ENCODE peak calls at places on chromosome 22, in eight cellular contexts. One of them, this sample, is unnamed.

GRCh38 chr22:22895776-22896445 is 8.3 kb downstream of the IGLL5 start:
- DNase-seq in activated CD8-positive, alpha-beta memory T cell treated with anti-CD3 and anti-CD28 coated beads, Interleukin-2, amount 50 U/mL, for 48 hours: no peak
- DNase-seq in fibroblast of villous mesenchyme: no peak
- DNase-seq in NCI-H1930: no peak
- DNase-seq in SK-N-DZ: no peak
- DNase-seq in stimulated activated CD4-positive, alpha-beta T cell treated with anti-CD3 and anti-CD28 coated beads, Interleukin-4, amount 100 ng/mL, for 4 hours: no peak
- DNase-seq in SK-N-SH: no peak
- DNase-seq in T follicular helper cell: no peak
- DNase-seq in this sample: no peak

GRCh38 chr22:36331912-36332622 is 55.7 kb downstream of the MYH9 start:
- DNase-seq in activated CD8-positive, alpha-beta memory T cell treated with anti-CD3 and anti-CD28 coated beads, Interleukin-2, amount 50 U/mL, for 48 hours: peak
- DNase-seq in SK-N-DZ: no peak
- DNase-seq in fibroblast of villous mesenchyme: no peak
- DNase-seq in T follicular helper cell: peak
- DNase-seq in SK-N-SH: peak
- DNase-seq in stimulated activated CD4-positive, alpha-beta T cell treated with anti-CD3 and anti-CD28 coated beads, Interleukin-4, amount 100 ng/mL, for 4 hours: peak
- DNase-seq in NCI-H1930: no peak
- DNase-seq in this sample: peak

GRCh38 chr22:49930596-49931412 is 12.4 kb downstream of the CRELD2 start:
- DNase-seq in SK-N-DZ: peak
- DNase-seq in T follicular helper cell: no peak
- DNase-seq in activated CD8-positive, alpha-beta memory T cell treated with anti-CD3 and anti-CD28 coated beads, Interleukin-2, amount 50 U/mL, for 48 hours: peak
- DNase-seq in NCI-H1930: peak
- DNase-seq in fibroblast of villous mesenchyme: peak
- DNase-seq in stimulated activated CD4-positive, alpha-beta T cell treated with anti-CD3 and anti-CD28 coated beads, Interleukin-4, amount 100 ng/mL, for 4 hours: peak
- DNase-seq in SK-N-SH: peak
- DNase-seq in this sample: no peak

GRCh38 chr22:49764151-49764581 is 63.5 kb downstream of the BRD1 start:
- DNase-seq in fibroblast of villous mesenchyme: peak
- DNase-seq in stimulated activated CD4-positive, alpha-beta T cell treated with anti-CD3 and anti-CD28 coated beads, Interleukin-4, amount 100 ng/mL, for 4 hours: no peak
- DNase-seq in SK-N-DZ: peak
- DNase-seq in NCI-H1930: no peak
- DNase-seq in SK-N-SH: peak
- DNase-seq in activated CD8-positive, alpha-beta memory T cell treated with anti-CD3 and anti-CD28 coated beads, Interleukin-2, amount 50 U/mL, for 48 hours: peak
- DNase-seq in T follicular helper cell: no peak
- DNase-seq in this sample: no peak

GRCh38 chr22:19718255-19719054 is 4.2 kb downstream of the SEPTIN5 start:
- DNase-seq in NCI-H1930: peak
- DNase-seq in fibroblast of villous mesenchyme: no peak
- DNase-seq in activated CD8-positive, alpha-beta memory T cell treated with anti-CD3 and anti-CD28 coated beads, Interleukin-2, amount 50 U/mL, for 48 hours: no peak
- DNase-seq in SK-N-DZ: no peak
- DNase-seq in SK-N-SH: no peak
- DNase-seq in stimulated activated CD4-positive, alpha-beta T cell treated with anti-CD3 and anti-CD28 coated beads, Interleukin-4, amount 100 ng/mL, for 4 hours: no peak
- DNase-seq in T follicular helper cell: no peak
- DNase-seq in this sample: no peak

GRCh38 chr22:43013355-43014061 is 1.4 kb downstream of the PACSIN2 start:
- DNase-seq in stimulated activated CD4-positive, alpha-beta T cell treated with anti-CD3 and anti-CD28 coated beads, Interleukin-4, amount 100 ng/mL, for 4 hours: no peak
- DNase-seq in SK-N-SH: no peak
- DNase-seq in SK-N-DZ: no peak
- DNase-seq in T follicular helper cell: no peak
- DNase-seq in fibroblast of villous mesenchyme: peak
- DNase-seq in NCI-H1930: no peak
- DNase-seq in activated CD8-positive, alpha-beta memory T cell treated with anti-CD3 and anti-CD28 coated beads, Interleukin-2, amount 50 U/mL, for 48 hours: no peak
- DNase-seq in this sample: no peak

GRCh38 chr22:38953577-38954413 is 3.6 kb upstream of the APOBEC3A start:
- DNase-seq in T follicular helper cell: no peak
- DNase-seq in SK-N-DZ: no peak
- DNase-seq in stimulated activated CD4-positive, alpha-beta T cell treated with anti-CD3 and anti-CD28 coated beads, Interleukin-4, amount 100 ng/mL, for 4 hours: peak
- DNase-seq in SK-N-SH: no peak
- DNase-seq in fibroblast of villous mesenchyme: no peak
- DNase-seq in NCI-H1930: no peak
- DNase-seq in activated CD8-positive, alpha-beta memory T cell treated with anti-CD3 and anti-CD28 coated beads, Interleukin-2, amount 50 U/mL, for 48 hours: peak
- DNase-seq in this sample: peak

GRCh38 chr22:23787600-23787896 is 782 bp downstream of the SMARCB1 start:
- DNase-seq in activated CD8-positive, alpha-beta memory T cell treated with anti-CD3 and anti-CD28 coated beads, Interleukin-2, amount 50 U/mL, for 48 hours: no peak
- DNase-seq in SK-N-DZ: no peak
- DNase-seq in NCI-H1930: no peak
- DNase-seq in SK-N-SH: no peak
- DNase-seq in T follicular helper cell: no peak
- DNase-seq in fibroblast of villous mesenchyme: no peak
- DNase-seq in stimulated activated CD4-positive, alpha-beta T cell treated with anti-CD3 and anti-CD28 coated beads, Interleukin-4, amount 100 ng/mL, for 4 hours: no peak
- DNase-seq in this sample: no peak

GRCh38 chr22:21862386-21863242 is 4.8 kb downstream of the MAPK1 start:
- DNase-seq in SK-N-DZ: no peak
- DNase-seq in T follicular helper cell: no peak
- DNase-seq in activated CD8-positive, alpha-beta memory T cell treated with anti-CD3 and anti-CD28 coated beads, Interleukin-2, amount 50 U/mL, for 48 hours: no peak
- DNase-seq in SK-N-SH: no peak
- DNase-seq in fibroblast of villous mesenchyme: no peak
- DNase-seq in NCI-H1930: no peak
- DNase-seq in stimulated activated CD4-positive, alpha-beta T cell treated with anti-CD3 and anti-CD28 coated beads, Interleukin-4, amount 100 ng/mL, for 4 hours: no peak
- DNase-seq in this sample: no peak

GRCh38 chr22:46469701-46470100 is 67.7 kb downstream of the CELSR1 start:
- DNase-seq in SK-N-DZ: no peak
- DNase-seq in T follicular helper cell: no peak
- DNase-seq in fibroblast of villous mesenchyme: no peak
- DNase-seq in NCI-H1930: no peak
- DNase-seq in stimulated activated CD4-positive, alpha-beta T cell treated with anti-CD3 and anti-CD28 coated beads, Interleukin-4, amount 100 ng/mL, for 4 hours: no peak
- DNase-seq in SK-N-SH: no peak
- DNase-seq in activated CD8-positive, alpha-beta memory T cell treated with anti-CD3 and anti-CD28 coated beads, Interleukin-2, amount 50 U/mL, for 48 hours: no peak
- DNase-seq in this sample: no peak

GRCh38 chr22:25488244-25489020 is 76.0 kb upstream of the GRK3 start:
- DNase-seq in SK-N-DZ: no peak
- DNase-seq in T follicular helper cell: no peak
- DNase-seq in fibroblast of villous mesenchyme: peak
- DNase-seq in NCI-H1930: no peak
- DNase-seq in activated CD8-positive, alpha-beta memory T cell treated with anti-CD3 and anti-CD28 coated beads, Interleukin-2, amount 50 U/mL, for 48 hours: peak
- DNase-seq in SK-N-SH: peak
- DNase-seq in stimulated activated CD4-positive, alpha-beta T cell treated with anti-CD3 and anti-CD28 coated beads, Interleukin-4, amount 100 ng/mL, for 4 hours: no peak
- DNase-seq in this sample: no peak

GRCh38 chr22:44523981-44524759 is 26.1 kb upstream of the RTL6 start:
- DNase-seq in stimulated activated CD4-positive, alpha-beta T cell treated with anti-CD3 and anti-CD28 coated beads, Interleukin-4, amount 100 ng/mL, for 4 hours: no peak
- DNase-seq in NCI-H1930: no peak
- DNase-seq in SK-N-SH: no peak
- DNase-seq in SK-N-DZ: peak
- DNase-seq in T follicular helper cell: no peak
- DNase-seq in activated CD8-positive, alpha-beta memory T cell treated with anti-CD3 and anti-CD28 coated beads, Interleukin-2, amount 50 U/mL, for 48 hours: peak
- DNase-seq in fibroblast of villous mesenchyme: peak
- DNase-seq in this sample: no peak

GRCh38 chr22:46162771-46163170 is 12.4 kb downstream of the PPARA start:
- DNase-seq in SK-N-SH: no peak
- DNase-seq in T follicular helper cell: no peak
- DNase-seq in NCI-H1930: no peak
- DNase-seq in fibroblast of villous mesenchyme: no peak
- DNase-seq in activated CD8-positive, alpha-beta memory T cell treated with anti-CD3 and anti-CD28 coated beads, Interleukin-2, amount 50 U/mL, for 48 hours: no peak
- DNase-seq in stimulated activated CD4-positive, alpha-beta T cell treated with anti-CD3 and anti-CD28 coated beads, Interleukin-4, amount 100 ng/mL, for 4 hours: no peak
- DNase-seq in SK-N-DZ: no peak
- DNase-seq in this sample: no peak

GRCh38 chr22:26589367-26589844 is 526 bp downstream of the TPST2 start:
- DNase-seq in stimulated activated CD4-positive, alpha-beta T cell treated with anti-CD3 and anti-CD28 coated beads, Interleukin-4, amount 100 ng/mL, for 4 hours: peak
- DNase-seq in fibroblast of villous mesenchyme: peak
- DNase-seq in activated CD8-positive, alpha-beta memory T cell treated with anti-CD3 and anti-CD28 coated beads, Interleukin-2, amount 50 U/mL, for 48 hours: peak
- DNase-seq in SK-N-DZ: no peak
- DNase-seq in T follicular helper cell: peak
- DNase-seq in NCI-H1930: no peak
- DNase-seq in SK-N-SH: peak
- DNase-seq in this sample: no peak

GRCh38 chr22:19605508-19606331 is 81.5 kb upstream of the CLDN5 start:
- DNase-seq in stimulated activated CD4-positive, alpha-beta T cell treated with anti-CD3 and anti-CD28 coated beads, Interleukin-4, amount 100 ng/mL, for 4 hours: no peak
- DNase-seq in SK-N-SH: no peak
- DNase-seq in SK-N-DZ: no peak
- DNase-seq in T follicular helper cell: no peak
- DNase-seq in activated CD8-positive, alpha-beta memory T cell treated with anti-CD3 and anti-CD28 coated beads, Interleukin-2, amount 50 U/mL, for 48 hours: no peak
- DNase-seq in fibroblast of villous mesenchyme: no peak
- DNase-seq in NCI-H1930: no peak
- DNase-seq in this sample: no peak

GRCh38 chr22:49297286-49297870 is 530.3 kb downstream of the BRD1 start:
- DNase-seq in SK-N-SH: no peak
- DNase-seq in SK-N-DZ: no peak
- DNase-seq in NCI-H1930: no peak
- DNase-seq in T follicular helper cell: no peak
- DNase-seq in stimulated activated CD4-positive, alpha-beta T cell treated with anti-CD3 and anti-CD28 coated beads, Interleukin-4, amount 100 ng/mL, for 4 hours: no peak
- DNase-seq in activated CD8-positive, alpha-beta memory T cell treated with anti-CD3 and anti-CD28 coated beads, Interleukin-2, amount 50 U/mL, for 48 hours: peak
- DNase-seq in fibroblast of villous mesenchyme: no peak
- DNase-seq in this sample: no peak

GRCh38 chr22:49240472-49240871 is 587.2 kb downstream of the BRD1 start:
- DNase-seq in activated CD8-positive, alpha-beta memory T cell treated with anti-CD3 and anti-CD28 coated beads, Interleukin-2, amount 50 U/mL, for 48 hours: no peak
- DNase-seq in T follicular helper cell: no peak
- DNase-seq in NCI-H1930: no peak
- DNase-seq in SK-N-SH: no peak
- DNase-seq in SK-N-DZ: no peak
- DNase-seq in fibroblast of villous mesenchyme: no peak
- DNase-seq in stimulated activated CD4-positive, alpha-beta T cell treated with anti-CD3 and anti-CD28 coated beads, Interleukin-4, amount 100 ng/mL, for 4 hours: no peak
- DNase-seq in this sample: no peak

GRCh38 chr22:38523479-38523878 is 17.4 kb upstream of the DDX17 start:
- DNase-seq in NCI-H1930: no peak
- DNase-seq in SK-N-SH: no peak
- DNase-seq in fibroblast of villous mesenchyme: no peak
- DNase-seq in stimulated activated CD4-positive, alpha-beta T cell treated with anti-CD3 and anti-CD28 coated beads, Interleukin-4, amount 100 ng/mL, for 4 hours: no peak
- DNase-seq in activated CD8-positive, alpha-beta memory T cell treated with anti-CD3 and anti-CD28 coated beads, Interleukin-2, amount 50 U/mL, for 48 hours: no peak
- DNase-seq in T follicular helper cell: no peak
- DNase-seq in SK-N-DZ: no peak
- DNase-seq in this sample: no peak

GRCh38 chr22:16953206-16954059 is 54.6 kb downstream of the GAB4 start:
- DNase-seq in activated CD8-positive, alpha-beta memory T cell treated with anti-CD3 and anti-CD28 coated beads, Interleukin-2, amount 50 U/mL, for 48 hours: no peak
- DNase-seq in stimulated activated CD4-positive, alpha-beta T cell treated with anti-CD3 and anti-CD28 coated beads, Interleukin-4, amount 100 ng/mL, for 4 hours: no peak
- DNase-seq in SK-N-SH: no peak
- DNase-seq in NCI-H1930: no peak
- DNase-seq in T follicular helper cell: no peak
- DNase-seq in SK-N-DZ: no peak
- DNase-seq in fibroblast of villous mesenchyme: no peak
- DNase-seq in this sample: no peak

GRCh38 chr22:45007247-45007945 is 2.4 kb downstream of the PHF21B start:
- DNase-seq in stimulated activated CD4-positive, alpha-beta T cell treated with anti-CD3 and anti-CD28 coated beads, Interleukin-4, amount 100 ng/mL, for 4 hours: no peak
- DNase-seq in NCI-H1930: no peak
- DNase-seq in SK-N-SH: peak
- DNase-seq in SK-N-DZ: peak
- DNase-seq in T follicular helper cell: no peak
- DNase-seq in fibroblast of villous mesenchyme: peak
- DNase-seq in activated CD8-positive, alpha-beta memory T cell treated with anti-CD3 and anti-CD28 coated beads, Interleukin-2, amount 50 U/mL, for 48 hours: no peak
- DNase-seq in this sample: no peak

GRCh38 chr22:17998913-17999312 is 25.4 kb downstream of the MICAL3 start:
- DNase-seq in NCI-H1930: no peak
- DNase-seq in activated CD8-positive, alpha-beta memory T cell treated with anti-CD3 and anti-CD28 coated beads, Interleukin-2, amount 50 U/mL, for 48 hours: no peak
- DNase-seq in T follicular helper cell: no peak
- DNase-seq in SK-N-SH: no peak
- DNase-seq in stimulated activated CD4-positive, alpha-beta T cell treated with anti-CD3 and anti-CD28 coated beads, Interleukin-4, amount 100 ng/mL, for 4 hours: no peak
- DNase-seq in SK-N-DZ: no peak
- DNase-seq in fibroblast of villous mesenchyme: no peak
- DNase-seq in this sample: no peak

GRCh38 chr22:35398574-35398973 is 1.4 kb upstream of the MCM5 start:
- DNase-seq in SK-N-DZ: no peak
- DNase-seq in T follicular helper cell: no peak
- DNase-seq in SK-N-SH: no peak
- DNase-seq in stimulated activated CD4-positive, alpha-beta T cell treated with anti-CD3 and anti-CD28 coated beads, Interleukin-4, amount 100 ng/mL, for 4 hours: no peak
- DNase-seq in activated CD8-positive, alpha-beta memory T cell treated with anti-CD3 and anti-CD28 coated beads, Interleukin-2, amount 50 U/mL, for 48 hours: no peak
- DNase-seq in NCI-H1930: no peak
- DNase-seq in fibroblast of villous mesenchyme: no peak
- DNase-seq in this sample: no peak

GRCh38 chr22:20465759-20466077 is 28.1 kb upstream of the SCARF2 start:
- DNase-seq in SK-N-SH: no peak
- DNase-seq in stimulated activated CD4-positive, alpha-beta T cell treated with anti-CD3 and anti-CD28 coated beads, Interleukin-4, amount 100 ng/mL, for 4 hours: no peak
- DNase-seq in activated CD8-positive, alpha-beta memory T cell treated with anti-CD3 and anti-CD28 coated beads, Interleukin-2, amount 50 U/mL, for 48 hours: no peak
- DNase-seq in SK-N-DZ: no peak
- DNase-seq in fibroblast of villous mesenchyme: no peak
- DNase-seq in NCI-H1930: no peak
- DNase-seq in T follicular helper cell: no peak
- DNase-seq in this sample: no peak

GRCh38 chr22:17939011-17939410 is 85.3 kb downstream of the MICAL3 start:
- DNase-seq in stimulated activated CD4-positive, alpha-beta T cell treated with anti-CD3 and anti-CD28 coated beads, Interleukin-4, amount 100 ng/mL, for 4 hours: no peak
- DNase-seq in T follicular helper cell: no peak
- DNase-seq in SK-N-SH: no peak
- DNase-seq in fibroblast of villous mesenchyme: no peak
- DNase-seq in NCI-H1930: no peak
- DNase-seq in SK-N-DZ: no peak
- DNase-seq in activated CD8-positive, alpha-beta memory T cell treated with anti-CD3 and anti-CD28 coated beads, Interleukin-2, amount 50 U/mL, for 48 hours: no peak
- DNase-seq in this sample: no peak

This sample was measured in T-helper 22 cell.